ENCODE peak calls at places on chromosome 4, in six cellular contexts. B, Z, X, K, M and V are unnamed samples.

GRCh38 chr4:30855232-30855631 is 135.1 kb downstream of the PCDH7 start:
- DNase-seq in B (no peak), Z (no peak), X (no peak), K (no peak), M (no peak), V (no peak)

GRCh38 chr4:44760142-44760898 is 34.0 kb upstream of the GNPDA2 start:
- DNase-seq in B (peak; percentile 7), Z (no peak), X (no peak), K (no peak), M (peak; percentile 12), V (no peak)

GRCh38 chr4:43351970-43352806 is 459.7 kb downstream of the GRXCR1 start:
- DNase-seq in B (no peak), Z (no peak), X (no peak), K (no peak), M (no peak), V (no peak)

GRCh38 chr4:24915121-24915922 is 2.5 kb upstream of the CCDC149 start:
- DNase-seq in B (no peak), Z (no peak), X (no peak), K (no peak), M (no peak), V (no peak)

GRCh38 chr4:22668301-22668700 is 24.4 kb upstream of the GBA3 start:
- DNase-seq in B (no peak), Z (no peak), X (no peak), K (no peak), M (no peak), V (no peak)

GRCh38 chr4:123505457-123506310 is 109.1 kb downstream of the SPRY1 start:
- DNase-seq in B (peak; percentile 52), Z (peak; percentile 88), X (no peak), K (peak; percentile 55), M (no peak), V (no peak)

GRCh38 chr4:184267673-184268573 is 50.2 kb upstream of the ENPP6 start:
- DNase-seq in B (no peak), Z (no peak), X (peak; percentile 85), K (peak; percentile 57), M (peak; percentile 86), V (peak; percentile 89)

GRCh38 chr4:187416236-187416635 is 579.3 kb upstream of the ZFP42 start:
- DNase-seq in B (no peak), Z (no peak), X (no peak), K (no peak), M (no peak), V (no peak)

GRCh38 chr4:159608434-159608833 is 505.6 kb downstream of the RAPGEF2 start:
- DNase-seq in B (no peak), Z (no peak), X (no peak), K (no peak), M (peak; percentile 59), V (peak; percentile 14)

GRCh38 chr4:162163892-162164759 is at the start of gene FSTL5:
- DNase-seq in B (peak; percentile 80), Z (peak; percentile 94), X (no peak), K (peak; percentile 80), M (peak; percentile 82), V (peak; percentile 87)

GRCh38 chr4:99998062-99998880 is 48.2 kb upstream of the H2AZ1 start:
- DNase-seq in B (no peak), Z (no peak), X (no peak), K (peak; percentile 10), M (peak; percentile 67), V (peak; percentile 62)

GRCh38 chr4:41665808-41666207 is 82.7 kb downstream of the PHOX2B start:
- DNase-seq in B (no peak), Z (no peak), X (no peak), K (no peak), M (no peak), V (peak; percentile 37)

GRCh38 chr4:183241322-183241640 is 78.8 kb downstream of the CLDN22 start:
- DNase-seq in B (no peak), Z (no peak), X (no peak), K (no peak), M (peak; percentile 90), V (peak; percentile 48)

GRCh38 chr4:186104895-186105720 is 604 bp downstream of the FAM149A start:
- DNase-seq in B (peak; percentile 15), Z (no peak), X (no peak), K (no peak), M (no peak), V (no peak)

GRCh38 chr4:6695660-6696581 is 2.2 kb downstream of the S100P start:
- DNase-seq in B (no peak), Z (no peak), X (peak; percentile 44), K (no peak), M (peak; percentile 19), V (peak; percentile 33)

GRCh38 chr4:8665406-8666360 is 73.1 kb downstream of the CPZ start:
- DNase-seq in B (no peak), Z (peak; percentile 21), X (no peak), K (peak; percentile 7), M (no peak), V (peak; percentile 0)

GRCh38 chr4:122775987-122776836 is 43.7 kb downstream of the BBS12 start:
- DNase-seq in B (no peak), Z (no peak), X (no peak), K (no peak), M (peak; percentile 60), V (peak; percentile 70)

GRCh38 chr4:7902101-7902553 is 37.5 kb downstream of the AFAP1 start:
- DNase-seq in B (no peak), Z (no peak), X (no peak), K (no peak), M (no peak), V (no peak)

GRCh38 chr4:181766061-181766460 is 477.1 kb upstream of the TENM3 start:
- DNase-seq in B (no peak), Z (no peak), X (no peak), K (no peak), M (no peak), V (no peak)

GRCh38 chr4:92163348-92163747 is 140.4 kb upstream of the GRID2 start:
- DNase-seq in B (peak; percentile 8), Z (no peak), X (no peak), K (no peak), M (peak; percentile 2), V (no peak)

GRCh38 chr4:117700111-117700892 is 334.0 kb upstream of the NDST3 start:
- DNase-seq in B (peak; percentile 19), Z (no peak), X (no peak), K (no peak), M (peak; percentile 10), V (no peak)

GRCh38 chr4:5922556-5922955 is 29.7 kb upstream of the CRMP1 start:
- DNase-seq in B (no peak), Z (no peak), X (no peak), K (no peak), M (no peak), V (no peak)

GRCh38 chr4:74039065-74039763 is 725 bp upstream of the CXCL3 start:
- DNase-seq in B (no peak), Z (no peak), X (no peak), K (no peak), M (no peak), V (no peak)

GRCh38 chr4:31169851-31170250 is 449.7 kb downstream of the PCDH7 start:
- DNase-seq in B (no peak), Z (no peak), X (no peak), K (no peak), M (no peak), V (peak; percentile 27)

GRCh38 chr4:153114771-153115321 is 89.4 kb upstream of the TRIM2 start:
- DNase-seq in B (no peak), Z (no peak), X (peak; percentile 44), K (no peak), M (peak; percentile 90), V (peak; percentile 79)

GRCh38 chr4:152485726-152486276 is 50.1 kb downstream of the FBXW7 start:
- DNase-seq in B (no peak), Z (no peak), X (no peak), K (peak; percentile 92), M (peak; percentile 83), V (peak; percentile 54)

GRCh38 chr4:105122334-105122733 is 24.3 kb upstream of the TET2 start:
- DNase-seq in B (no peak), Z (no peak), X (no peak), K (peak; percentile 9), M (peak; percentile 11), V (no peak)